ENCODE peak calls at places on chromosome 19, in five cellular contexts. R, O, U, K and I are unnamed samples.

GRCh38 chr19:33234092-33234491 is 8.4 kb upstream of the SLC7A10 start:
- DNase-seq in R (no peak), O (no peak), U (peak; percentile 37), K (no peak), I (no peak)

GRCh38 chr19:6041991-6042421 is 64.1 kb upstream of the RANBP3 start:
- DNase-seq in R (no peak), O (no peak), U (no peak), K (no peak), I (no peak)

GRCh38 chr19:38434549-38435051 is 1.1 kb downstream of the RYR1 start:
- DNase-seq in R (no peak), O (no peak), U (peak; percentile 95), K (no peak), I (no peak)

GRCh38 chr19:44748426-44749254 is at the start of gene BCL3:
- DNase-seq in R (peak; percentile 85), O (peak; percentile 87), U (peak; percentile 85), K (no peak), I (no peak)

GRCh38 chr19:1058112-1058511 is 8.9 kb upstream of the ARHGAP45 start:
- DNase-seq in R (no peak), O (no peak), U (no peak), K (no peak), I (no peak)

GRCh38 chr19:54041969-54042606 is 21.6 kb downstream of the VSTM1 start:
- DNase-seq in R (no peak), O (no peak), U (no peak), K (no peak), I (no peak)

GRCh38 chr19:8504171-8504570 is 1.7 kb upstream of the PRAM1 start:
- DNase-seq in R (no peak), O (no peak), U (no peak), K (no peak), I (no peak)

GRCh38 chr19:8601796-8602195 is 8.7 kb downstream of the ADAMTS10 start:
- DNase-seq in R (no peak), O (no peak), U (no peak), K (no peak), I (no peak)

GRCh38 chr19:30911491-30911890 is 437.7 kb downstream of the TSHZ3 start:
- DNase-seq in R (no peak), O (no peak), U (no peak), K (no peak), I (no peak)

GRCh38 chr19:33698576-33699435 is 77.1 kb downstream of the CHST8 start:
- DNase-seq in R (peak; percentile 28), O (no peak), U (no peak), K (no peak), I (no peak)

GRCh38 chr19:10258080-10258710 is 6.2 kb downstream of the MRPL4 start:
- DNase-seq in R (no peak), O (no peak), U (no peak), K (no peak), I (no peak)

GRCh38 chr19:42269518-42270345 is 680 bp downstream of the CIC start:
- DNase-seq in R (peak; percentile 35), O (peak; percentile 61), U (peak; percentile 56), K (no peak), I (no peak)

GRCh38 chr19:33493401-33494275 is 28.0 kb downstream of the PEPD start:
- DNase-seq in R (peak; percentile 22), O (peak; percentile 28), U (no peak), K (no peak), I (no peak)

GRCh38 chr19:38115264-38115802 is 108.7 kb downstream of the DPF1 start:
- DNase-seq in R (no peak), O (no peak), U (no peak), K (no peak), I (peak; percentile 73)

GRCh38 chr19:42116308-42117075 is 15.8 kb downstream of the POU2F2 start:
- DNase-seq in R (no peak), O (no peak), U (peak; percentile 30), K (no peak), I (no peak)

GRCh38 chr19:55179570-55180484 is at the start of gene SYT5:
- DNase-seq in R (no peak), O (peak; percentile 81), U (no peak), K (no peak), I (no peak)

GRCh38 chr19:16324384-16325160 is at the start of gene KLF2:
- DNase-seq in R (peak; percentile 95), O (peak; percentile 94), U (peak; percentile 98), K (peak; percentile 73), I (peak; percentile 47)

GRCh38 chr19:10936661-10937084 is 8.1 kb downstream of the TIMM29 start:
- DNase-seq in R (no peak), O (peak; percentile 60), U (no peak), K (no peak), I (peak; percentile 79)

GRCh38 chr19:58356236-58356970 is 3.1 kb upstream of the A1BG start:
- DNase-seq in R (no peak), O (no peak), U (no peak), K (no peak), I (no peak)

GRCh38 chr19:38685666-38686529 is 38.4 kb downstream of the ACTN4 start:
- DNase-seq in R (no peak), O (peak; percentile 38), U (no peak), K (no peak), I (peak; percentile 63)

GRCh38 chr19:51338563-51339312 is 3.2 kb downstream of the VSIG10L start:
- DNase-seq in R (peak; percentile 83), O (peak; percentile 92), U (peak; percentile 85), K (peak; percentile 47), I (peak; percentile 66)

GRCh38 chr19:18657590-18658365 is 20.9 kb downstream of the KLHL26 start:
- DNase-seq in R (peak; percentile 65), O (no peak), U (peak; percentile 82), K (no peak), I (no peak)

GRCh38 chr19:392375-392970 is 16.5 kb downstream of the C2CD4C start:
- DNase-seq in R (peak; percentile 45), O (no peak), U (no peak), K (no peak), I (no peak)

GRCh38 chr19:18843960-18844359 is 12.2 kb downstream of the UPF1 start:
- DNase-seq in R (no peak), O (no peak), U (no peak), K (no peak), I (peak; percentile 20)

GRCh38 chr19:38223119-38223523 is 901 bp downstream of the DPF1 start:
- DNase-seq in R (no peak), O (no peak), U (no peak), K (no peak), I (peak; percentile 16)

GRCh38 chr19:48501961-48502719 is 9.5 kb downstream of the LMTK3 start:
- DNase-seq in R (peak; percentile 94), O (peak; percentile 93), U (no peak), K (peak; percentile 33), I (peak; percentile 88)

GRCh38 chr19:48881741-48882657 is 9.8 kb downstream of the PPP1R15A start:
- DNase-seq in R (no peak), O (no peak), U (no peak), K (no peak), I (no peak)

DNA sequence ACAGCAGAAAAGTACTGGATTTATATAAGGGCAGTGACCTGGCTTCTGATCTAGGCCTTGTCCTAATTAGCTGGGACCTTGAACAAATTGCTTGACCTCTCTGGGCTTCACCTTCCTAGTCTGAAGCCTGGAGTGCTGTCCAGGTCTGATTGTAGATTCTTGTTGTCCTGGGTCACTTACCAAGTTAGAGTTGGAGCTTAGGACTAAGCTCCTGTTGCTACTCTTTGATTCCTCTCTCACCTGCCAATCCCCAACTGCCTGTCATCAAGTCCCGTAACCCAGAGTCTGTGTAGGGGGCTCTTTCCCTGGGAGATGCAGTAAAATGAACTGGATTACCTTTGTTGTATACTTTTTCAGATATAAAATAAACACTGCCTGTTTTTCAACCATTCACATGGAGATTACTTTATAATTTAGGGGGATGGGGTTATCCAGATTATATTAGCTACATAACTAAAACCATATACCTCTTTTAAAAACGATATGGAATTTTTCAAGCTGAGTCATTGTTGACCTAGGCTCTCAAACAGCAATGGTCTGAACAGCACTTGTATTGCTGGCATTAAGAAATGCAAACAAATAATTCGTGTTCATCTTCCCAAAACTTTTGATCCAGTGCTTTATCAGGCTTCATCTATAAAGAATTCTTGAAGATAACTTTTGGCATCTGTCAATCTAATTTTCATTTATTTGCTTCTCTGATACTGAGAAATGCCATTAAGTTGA is 5.8 kb downstream of the ARHGAP35 start:
- DNase-seq in R (no peak), O (no peak), U (no peak), K (no peak), I (no peak)
- H3K4me3 ChIP-seq in R (no peak overlapping the region), O (no peak overlapping the region), U (no peak overlapping the region), K (no peak overlapping the region), I (no peak overlapping the region)

DNA sequence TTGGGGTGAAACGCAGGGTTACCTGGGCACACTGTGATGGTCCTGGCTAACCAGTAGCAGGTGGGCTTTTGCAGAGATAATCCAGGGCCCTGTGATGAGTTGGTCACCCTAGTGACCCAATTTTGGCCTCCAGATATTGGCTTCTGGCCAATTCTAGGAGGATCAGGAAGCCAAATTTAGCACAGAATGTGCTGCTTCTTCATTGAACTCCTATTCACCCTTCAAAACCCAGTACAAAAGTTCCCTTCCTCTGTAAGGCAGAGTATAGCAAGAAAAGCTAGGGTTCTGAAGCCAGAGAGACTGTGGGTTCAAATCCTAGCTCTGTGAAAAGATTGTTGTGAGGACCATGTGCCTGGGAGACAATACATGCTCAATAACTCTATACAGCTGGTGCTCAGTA is 70.8 kb downstream of the INSR start:
- DNase-seq in R (no peak), O (peak; percentile 7), U (no peak), K (no peak), I (no peak)
- H3K4me3 ChIP-seq in R (no peak overlapping the region), O (no peak overlapping the region), U (no peak overlapping the region), K (no peak overlapping the region), I (no peak overlapping the region)

GRCh38 chr19:17406039-17406886 is 833 bp upstream of the BST2 start:
- DNase-seq in R (no peak), O (no peak), U (no peak), K (no peak), I (peak; percentile 37)
- H3K4me3 ChIP-seq in R (peak overlapping the region; percentile 10), O (no peak overlapping the region), U (peak overlapping the region; percentile 65), K (peak overlapping the region; percentile 67), I (peak overlapping the region; percentile 63)

DNA sequence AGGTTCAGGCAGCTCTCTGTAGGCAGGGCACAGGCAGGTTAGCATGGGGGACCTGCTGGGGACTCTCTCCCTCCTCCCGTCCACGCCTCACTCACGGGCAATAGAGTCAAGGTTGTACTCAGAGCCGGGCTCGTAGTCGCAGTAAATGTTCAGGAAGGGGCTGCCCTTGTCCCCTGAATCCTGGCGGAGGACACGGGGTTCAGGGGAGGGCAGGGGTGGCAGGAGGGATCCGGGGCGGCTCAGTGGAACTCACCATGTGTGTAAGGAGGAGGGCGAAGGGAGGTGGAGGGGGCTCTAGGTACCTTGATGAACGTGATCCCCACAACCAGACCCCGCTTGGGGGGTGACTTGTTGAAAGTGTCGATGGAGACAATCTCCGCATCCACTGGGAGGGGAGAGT is 819 bp downstream of the KPTN start:
- DNase-seq in R (no peak), O (no peak), U (peak; percentile 52), K (no peak), I (no peak)
- H3K4me3 ChIP-seq in R (peak overlapping the region; percentile 46), O (peak overlapping the region; percentile 58), U (peak overlapping the region; percentile 66), K (peak overlapping the region; percentile 70), I (peak overlapping the region; percentile 97)

GRCh38 chr19:14114439-14114838 is 3.1 kb downstream of the PRKACA start:
- DNase-seq in R (no peak), O (no peak), U (no peak), K (no peak), I (no peak)

GRCh38 chr19:14112051-14112808 is 5.3 kb downstream of the PRKACA start:
- DNase-seq in R (peak; percentile 53), O (no peak), U (no peak), K (no peak), I (no peak)

GRCh38 chr19:14114854-14115253 is 2.7 kb downstream of the PRKACA start:
- DNase-seq in R (peak; percentile 56), O (peak; percentile 77), U (peak; percentile 86), K (no peak), I (no peak)

GRCh38 chr19:14112809-14113385 is 4.7 kb downstream of the PRKACA start:
- DNase-seq in R (no peak), O (no peak), U (peak; percentile 79), K (no peak), I (no peak)

GRCh38 chr19:14113762-14114414 is 3.7 kb downstream of the PRKACA start:
- DNase-seq in R (no peak), O (peak; percentile 76), U (peak; percentile 97), K (no peak), I (peak; percentile 49)
- H3K4me3 ChIP-seq in R (no peak overlapping the region), O (no peak overlapping the region), U (peak overlapping the region; percentile 59), K (peak overlapping the region; percentile 54), I (peak overlapping the region; percentile 6)